ENCODE peak calls at places on chromosomes 11 and 22, in ten cellular contexts. A is osteocyte, S is IMR-90, T is heart left ventricle, I is choroid plexus epithelial cell, X is fibroblast of pulmonary artery, Y is astrocyte of the spinal cord, Z is uterus, V is fibroblast of lung, L is BJ. E is an unnamed sample.

GRCh38 chr11:106409201-106409600 is 331.7 kb downstream of the AASDHPPT start:
- DNase-seq in A (no peak), S (peak), T (no peak), I (peak), X (no peak), Y (peak), Z (no peak), V (peak), L (no peak), E (no peak)

GRCh38 chr22:41922940-41923594 is 3.5 kb downstream of the TNFRSF13C start:
- DNase-seq in A (no peak), S (no peak), T (no peak), I (no peak), X (no peak), Y (no peak), Z (no peak), V (no peak), L (no peak), E (no peak)

GRCh38 chr22:17390087-17390486 is 20.8 kb downstream of the CECR2 start:
- DNase-seq in A (no peak), S (no peak), T (no peak), I (no peak), X (no peak), Y (no peak), Z (no peak), V (no peak), L (no peak), E (no peak)

GRCh38 chr22:42848941-42849340 is 8.1 kb downstream of the ARFGAP3 start:
- DNase-seq in A (no peak), S (no peak), T (no peak), I (no peak), X (no peak), Y (no peak), Z (no peak), V (no peak), L (no peak), E (no peak)

GRCh38 chr11:28089378-28089777 is 18.6 kb downstream of the KIF18A start:
- DNase-seq in A (no peak), S (peak), T (no peak), I (peak), X (peak), Y (no peak), Z (no peak), V (peak), L (no peak), E (no peak)

GRCh38 chr11:127470485-127470884 is 469.9 kb upstream of the KIRREL3 start:
- DNase-seq in A (no peak), S (no peak), T (no peak), I (no peak), X (no peak), Y (peak), Z (no peak), V (no peak), L (no peak), E (no peak)

GRCh38 chr11:70117567-70118194 is 39.6 kb downstream of the ANO1 start:
- DNase-seq in A (no peak), S (no peak), T (no peak), I (no peak), X (no peak), Y (no peak), Z (no peak), V (no peak), L (no peak), E (no peak)

GRCh38 chr11:79418241-79418640 is 22.6 kb downstream of the TENM4 start:
- DNase-seq in A (no peak), S (no peak), T (no peak), I (no peak), X (no peak), Y (no peak), Z (no peak), V (no peak), L (no peak), E (no peak)

GRCh38 chr11:4664791-4665190 is 21.0 kb downstream of the OR51E1 start:
- DNase-seq in A (no peak), S (peak), T (no peak), I (no peak), X (no peak), Y (no peak), Z (no peak), V (no peak), L (no peak), E (no peak)

GRCh38 chr11:44878696-44879095 is 72.0 kb downstream of the TP53I11 start:
- DNase-seq in A (no peak), S (no peak), T (no peak), I (no peak), X (no peak), Y (no peak), Z (no peak), V (no peak), L (no peak), E (no peak)

GRCh38 chr11:3231851-3232744 is at the start of gene MRGPRE:
- DNase-seq in A (peak), S (no peak), T (peak), I (peak), X (no peak), Y (no peak), Z (peak), V (no peak), L (no peak), E (no peak)

GRCh38 chr11:123590296-123590912 is 64.0 kb downstream of the SCN3B start:
- DNase-seq in A (no peak), S (peak), T (peak), I (peak), X (peak), Y (peak), Z (no peak), V (peak), L (peak), E (no peak)

GRCh38 chr22:30890689-30891442 is 77.7 kb downstream of the MORC2 start:
- DNase-seq in A (peak), S (peak), T (no peak), I (peak), X (peak), Y (peak), Z (no peak), V (peak), L (no peak), E (no peak)

GRCh38 chr11:94218372-94218771 is 86.0 kb upstream of the IZUMO1R start:
- DNase-seq in A (no peak), S (peak), T (no peak), I (peak), X (no peak), Y (no peak), Z (no peak), V (no peak), L (no peak), E (no peak)

GRCh38 chr11:70527429-70528045 is 129.2 kb downstream of the CTTN start:
- DNase-seq in A (no peak), S (no peak), T (no peak), I (no peak), X (no peak), Y (no peak), Z (no peak), V (no peak), L (no peak), E (no peak)

GRCh38 chr11:69137148-69137844 is 18.4 kb upstream of the SMIM38 start:
- DNase-seq in A (no peak), S (no peak), T (no peak), I (no peak), X (no peak), Y (no peak), Z (no peak), V (no peak), L (no peak), E (no peak)

GRCh38 chr11:62546937-62547625 is 475 bp upstream of the AHNAK start:
- DNase-seq in A (no peak), S (peak), T (peak), I (peak), X (peak), Y (peak), Z (peak), V (peak), L (no peak), E (no peak)

GRCh38 chr11:43709689-43710088 is 29.2 kb downstream of the HSD17B12 start:
- DNase-seq in A (no peak), S (no peak), T (no peak), I (no peak), X (no peak), Y (no peak), Z (no peak), V (no peak), L (no peak), E (no peak)

GRCh38 chr11:43706631-43707030 is 26.1 kb downstream of the HSD17B12 start:
- DNase-seq in A (no peak), S (no peak), T (no peak), I (no peak), X (no peak), Y (no peak), Z (no peak), V (no peak), L (no peak), E (no peak)

GRCh38 chr11:43712676-43713075 is 32.1 kb downstream of the HSD17B12 start:
- DNase-seq in A (no peak), S (peak), T (no peak), I (no peak), X (no peak), Y (peak), Z (no peak), V (peak), L (no peak), E (no peak)

DNA sequence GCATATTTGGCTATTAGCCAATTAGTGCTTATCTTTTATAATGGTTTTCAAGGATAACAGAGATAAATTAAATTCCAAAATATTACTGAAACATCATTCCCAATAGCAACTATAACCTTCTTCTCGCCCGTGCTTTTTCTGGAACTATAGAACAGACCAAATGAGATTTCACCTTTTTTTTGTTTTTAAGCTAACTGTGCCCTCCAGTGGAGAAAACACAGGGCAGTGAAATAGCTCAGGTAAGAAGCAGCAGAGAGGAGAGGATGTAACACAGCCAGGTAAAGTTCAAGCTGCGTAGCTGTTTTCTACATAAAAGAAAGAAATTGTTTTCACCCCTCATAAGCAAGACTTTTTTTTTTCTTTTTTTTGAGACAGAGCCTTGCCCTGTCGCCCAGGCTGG is 28.2 kb downstream of the HSD17B12 start:
- DNase-seq in A (no peak), S (no peak), T (no peak), I (no peak), X (peak), Y (no peak), Z (no peak), V (no peak), L (no peak), E (no peak)
- TF ChIP-seq CTCF in A (no peak), S (peak), T (peak), I (peak), X (peak), Y (peak), Z (no peak), V (no peak), L (no peak), E (peak)

DNA sequence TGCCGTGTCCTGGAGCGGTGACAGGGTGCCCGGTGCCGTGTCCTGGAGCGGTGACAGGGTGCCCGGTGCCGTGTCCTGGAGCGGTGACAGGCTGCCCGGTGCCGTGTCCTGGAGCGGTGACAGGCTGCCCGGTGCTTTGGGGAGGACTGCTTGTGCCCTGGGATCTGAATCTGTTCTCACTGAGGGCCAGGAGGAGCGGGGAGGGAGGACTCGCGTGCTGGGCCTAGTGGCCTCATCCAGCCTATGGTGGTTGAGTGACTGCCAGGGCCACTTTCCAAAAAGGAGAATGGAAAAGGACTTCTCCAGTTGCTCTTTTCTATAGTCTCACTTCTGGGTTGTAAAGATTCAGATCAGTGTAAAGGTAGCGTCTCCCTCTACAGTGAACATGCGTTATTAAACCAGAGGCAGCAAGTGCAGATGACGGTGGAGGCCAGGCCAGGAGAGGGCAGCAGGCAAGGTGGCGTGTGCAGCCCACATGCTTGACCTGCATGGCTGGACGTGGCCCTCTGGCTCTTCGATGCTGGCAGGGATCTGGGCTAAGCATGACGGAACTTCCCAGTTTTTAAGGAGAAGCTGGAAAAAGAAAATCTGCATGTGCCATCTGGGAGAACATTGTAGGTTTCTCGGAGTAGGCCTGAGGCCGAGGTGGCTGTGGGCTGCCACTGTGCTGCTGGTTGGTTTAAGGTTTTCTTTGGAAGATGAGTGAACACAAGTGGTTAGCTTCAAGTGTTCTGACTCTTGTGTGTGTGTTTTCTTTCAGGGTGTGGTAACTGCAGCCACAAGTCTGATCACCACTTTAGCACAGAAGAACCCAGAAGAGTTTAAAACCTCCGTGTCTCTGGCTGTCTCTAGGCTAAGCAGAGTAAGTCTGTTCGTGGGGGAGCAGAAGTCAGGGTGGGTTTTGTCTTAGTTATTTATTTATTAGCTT is 55.0 kb downstream of the AP2A2 start:
- DNase-seq in A (no peak), S (no peak), T (no peak), I (peak), X (no peak), Y (peak), Z (no peak), V (peak), L (no peak), E (no peak)
- TF ChIP-seq CTCF in A (peak), S (no peak), T (no peak), I (peak), X (no peak), Y (peak), Z (no peak), V (no peak), L (peak), E (no peak)

GRCh38 chr22:35624547-35624946 is 7.4 kb upstream of the MB start:
- DNase-seq in A (no peak), S (no peak), T (no peak), I (no peak), X (no peak), Y (no peak), Z (no peak), V (no peak), L (no peak), E (no peak)

GRCh38 chr22:35628732-35629131 is 11.6 kb upstream of the MB start:
- DNase-seq in A (no peak), S (no peak), T (no peak), I (no peak), X (no peak), Y (no peak), Z (no peak), V (no peak), L (no peak), E (no peak)

GRCh38 chr22:35625763-35626162 is 8.6 kb upstream of the MB start:
- DNase-seq in A (no peak), S (no peak), T (no peak), I (no peak), X (no peak), Y (no peak), Z (no peak), V (no peak), L (no peak), E (no peak)

GRCh38 chr22:35629406-35630234 is 12.5 kb upstream of the MB start:
- DNase-seq in A (peak), S (peak), T (peak), I (peak), X (peak), Y (peak), Z (peak), V (peak), L (peak), E (no peak)

GRCh38 chr22:35627267-35628041 is 10.3 kb upstream of the MB start:
- DNase-seq in A (peak), S (peak), T (peak), I (peak), X (peak), Y (peak), Z (peak), V (peak), L (peak), E (no peak)
- TF ChIP-seq CTCF in A (peak), S (peak), T (peak), I (peak), X (peak), Y (peak), Z (peak), V (peak), L (peak), E (peak)

GRCh38 chr11:47553417-47553746 is 450 bp upstream of the CELF1 start:
- DNase-seq in A (no peak), S (no peak), T (no peak), I (peak), X (peak), Y (no peak), Z (no peak), V (no peak), L (no peak), E (no peak)
- TF ChIP-seq CTCF in A (peak), S (no peak), T (peak), I (no peak), X (no peak), Y (no peak), Z (no peak), V (no peak), L (no peak), E (no peak)

DNA sequence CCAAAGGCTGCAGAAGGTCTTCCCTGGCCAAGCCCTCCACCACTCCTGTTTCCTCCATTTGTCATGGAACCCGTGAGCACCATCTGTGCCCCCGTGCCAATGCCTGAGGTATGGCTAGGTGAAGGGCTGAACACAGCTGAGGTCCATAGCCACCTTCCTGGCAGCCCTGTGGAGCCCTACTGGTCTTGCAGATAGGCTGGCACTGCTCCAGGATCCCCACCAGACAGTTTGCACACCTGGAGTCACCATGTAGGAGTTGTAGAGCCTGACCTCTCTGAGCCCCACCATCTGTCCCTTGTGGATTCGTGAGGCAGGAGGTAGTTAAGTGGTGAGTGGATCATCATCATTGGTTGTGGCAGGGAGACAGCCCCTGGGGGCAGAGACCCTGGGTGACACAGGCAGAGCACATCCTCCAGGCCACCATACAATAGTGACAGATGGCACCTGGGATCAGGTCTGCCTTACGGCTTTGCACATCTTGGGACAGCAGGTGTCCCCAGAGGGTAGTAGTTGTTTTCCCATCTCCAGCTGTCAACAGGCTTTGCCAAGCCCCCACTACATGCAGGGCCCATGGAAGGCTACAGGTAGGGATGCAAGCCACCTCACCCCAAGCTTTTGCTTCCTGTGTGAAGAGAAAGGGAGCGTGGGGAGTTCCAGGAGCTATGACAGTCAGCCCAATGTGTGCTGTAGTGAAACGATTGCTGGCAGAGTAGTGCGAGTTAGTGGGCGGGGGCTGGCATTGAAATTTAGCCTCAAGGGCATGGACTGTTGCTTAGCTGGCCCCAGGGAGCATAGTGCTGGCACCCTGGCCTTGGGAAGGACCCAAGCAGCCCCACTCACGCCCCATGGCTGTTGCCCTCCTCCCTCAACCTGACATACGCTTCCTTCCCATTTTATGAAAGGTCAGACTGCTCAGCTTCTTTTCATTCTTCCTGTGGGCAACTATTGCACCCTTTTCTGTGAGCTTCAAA is 52.4 kb upstream of the SUSD2 start:
- DNase-seq in A (no peak), S (no peak), T (no peak), I (no peak), X (no peak), Y (no peak), Z (peak), V (no peak), L (no peak), E (peak)
- TF ChIP-seq CTCF in A (no peak), S (no peak), T (no peak), I (no peak), X (no peak), Y (no peak), Z (no peak), V (no peak), L (no peak), E (no peak)

DNA sequence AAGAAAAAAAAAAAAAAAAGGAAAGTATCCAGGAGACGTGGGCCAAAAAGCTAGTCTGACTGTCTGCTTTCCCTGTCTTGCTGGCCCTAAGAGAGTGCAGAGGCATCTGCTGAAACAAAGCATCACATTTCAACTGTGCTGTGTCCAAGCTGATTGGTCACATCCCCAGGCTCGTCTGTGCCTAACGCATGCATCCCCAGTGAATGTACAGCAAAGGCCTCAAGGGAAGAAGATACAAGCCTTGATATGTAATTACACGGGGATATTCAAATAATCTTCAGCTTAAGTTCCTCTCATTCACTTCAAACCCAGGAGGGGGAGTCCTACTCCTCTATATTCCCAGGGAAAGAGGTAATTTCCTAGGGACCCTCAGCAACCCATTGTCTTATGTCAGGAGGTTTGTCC is 5.4 kb upstream of the SORL1 start:
- DNase-seq in A (no peak), S (peak), T (no peak), I (peak), X (peak), Y (peak), Z (no peak), V (peak), L (no peak), E (no peak)
- TF ChIP-seq CTCF in A (peak), S (peak), T (no peak), I (peak), X (peak), Y (peak), Z (no peak), V (peak), L (peak), E (peak)

GRCh38 chr11:109898592-109898991 is 194.6 kb upstream of the ZC3H12C start:
- DNase-seq in A (no peak), S (no peak), T (no peak), I (no peak), X (no peak), Y (no peak), Z (no peak), V (no peak), L (no peak), E (no peak)

GRCh38 chr11:109902764-109903436 is 190.3 kb upstream of the ZC3H12C start:
- DNase-seq in A (no peak), S (no peak), T (no peak), I (no peak), X (peak), Y (no peak), Z (no peak), V (no peak), L (no peak), E (no peak)
- TF ChIP-seq CTCF in A (no peak), S (no peak), T (no peak), I (no peak), X (no peak), Y (no peak), Z (no peak), V (no peak), L (no peak), E (no peak)

GRCh38 chr22:45400046-45400445 is 13.4 kb downstream of the SMC1B start:
- DNase-seq in A (no peak), S (no peak), T (no peak), I (no peak), X (no peak), Y (no peak), Z (no peak), V (no peak), L (no peak), E (no peak)

GRCh38 chr22:45402466-45402865 is 10.9 kb downstream of the SMC1B start:
- DNase-seq in A (no peak), S (no peak), T (no peak), I (no peak), X (no peak), Y (no peak), Z (no peak), V (no peak), L (no peak), E (no peak)

GRCh38 chr22:45398214-45398613 is 15.2 kb downstream of the SMC1B start:
- DNase-seq in A (no peak), S (no peak), T (no peak), I (no peak), X (no peak), Y (no peak), Z (no peak), V (no peak), L (no peak), E (no peak)

GRCh38 chr22:45397806-45398205 is 15.6 kb downstream of the SMC1B start:
- DNase-seq in A (no peak), S (no peak), T (no peak), I (no peak), X (no peak), Y (no peak), Z (no peak), V (no peak), L (no peak), E (no peak)
- TF ChIP-seq CTCF in A (no peak), S (no peak), T (no peak), I (no peak), X (no peak), Y (peak), Z (no peak), V (no peak), L (peak), E (no peak)